ENCODE peak calls at places on chromosomes 3 and 15, in four cellular contexts. L is H1, Q is H9, W is mesendoderm. K is an unnamed sample.

GRCh38 chr3:107627962-107628542 is 105.3 kb downstream of the BBX start:
- DNase-seq in W (no peak), Q (no peak), L (no peak), K (no peak)

GRCh38 chr15:51864408-51865056 is 35.1 kb downstream of the TMOD3 start:
- DNase-seq in Q (peak; percentile 38), W (no peak), L (no peak), K (peak; percentile 47)

GRCh38 chr3:168933614-168934013 is 729.9 kb downstream of the MECOM start:
- DNase-seq in W (no peak), Q (no peak), L (no peak), K (peak; percentile 28)

GRCh38 chr3:59857589-59858346 is 807.9 kb upstream of the CFAP20DC start:
- DNase-seq in L (peak; percentile 51), W (peak; percentile 83), Q (peak; percentile 69), K (peak; percentile 81)

GRCh38 chr3:110685630-110686029 is 386.0 kb upstream of the NECTIN3 start:
- DNase-seq in L (peak; percentile 31), W (no peak), Q (no peak), K (no peak)

GRCh38 chr3:4729061-4729973 is 236.2 kb downstream of the ITPR1 start:
- DNase-seq in W (no peak), Q (no peak), L (no peak), K (no peak)

GRCh38 chr3:14016900-14017475 is 107.7 kb downstream of the CHCHD4 start:
- DNase-seq in Q (no peak), L (no peak), W (no peak), K (no peak)

GRCh38 chr3:70754314-70754713 is 441.9 kb upstream of the MDFIC2 start:
- DNase-seq in Q (no peak), W (no peak), L (no peak), K (peak; percentile 37)

GRCh38 chr3:112007641-112008040 is 8.9 kb downstream of the TAGLN3 start:
- DNase-seq in Q (no peak), L (no peak), W (no peak), K (peak; percentile 50)

GRCh38 chr15:37031198-37031597 is 69.2 kb downstream of the MEIS2 start:
- DNase-seq in L (no peak), W (no peak), Q (no peak), K (peak; percentile 94)

DNA sequence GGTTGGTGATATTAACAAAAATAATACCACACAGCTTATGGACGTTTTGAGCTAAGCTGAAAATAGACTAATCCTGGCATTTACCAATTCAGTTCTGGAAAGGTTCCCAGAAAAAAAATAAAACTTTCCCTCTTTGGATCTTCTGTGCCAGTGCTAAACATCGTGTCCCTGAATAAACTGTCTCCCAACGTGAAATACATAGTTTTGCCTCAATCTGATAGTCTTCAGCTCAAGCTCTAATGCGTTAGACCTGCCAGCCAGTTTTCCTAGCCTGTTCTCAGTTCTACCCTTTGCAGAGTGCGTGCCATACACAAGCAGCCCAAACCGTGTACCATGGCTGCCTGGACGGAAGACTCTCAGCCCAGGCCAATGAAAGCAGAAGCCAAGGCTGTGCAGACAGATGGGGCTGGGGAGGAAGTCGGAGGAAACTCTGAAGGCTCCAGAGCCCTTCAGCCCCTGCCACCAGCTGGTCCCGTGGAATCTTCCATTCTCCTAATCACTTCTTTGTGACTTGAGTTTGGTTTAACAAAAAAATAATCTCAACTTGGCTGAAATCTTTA is 11.4 kb upstream of the OCA2 start:
- DNase-seq in L (no peak), Q (peak; percentile 21), W (no peak), K (no peak)
- H3K79me1 ChIP-seq in L (no peaks in the 10 kb centered on the region), Q (no peaks in the 10 kb centered on the region), W (no peaks in the 10 kb centered on the region), K (no peaks in the 10 kb centered on the region)

GRCh38 chr3:48086736-48087470 is 70.7 kb upstream of the MAP4 start:
- DNase-seq in W (no peak), Q (no peak), L (no peak), K (peak; percentile 89)

GRCh38 chr3:48092270-48092669 is 76.1 kb upstream of the MAP4 start:
- DNase-seq in L (no peak), Q (no peak), W (no peak), K (no peak)

GRCh38 chr3:48090166-48090939 is 74.1 kb upstream of the MAP4 start:
- DNase-seq in Q (no peak), W (peak; percentile 63), L (no peak), K (no peak)

GRCh38 chr3:48088056-48088748 is 72.0 kb upstream of the MAP4 start:
- DNase-seq in W (peak; percentile 66), L (no peak), Q (peak; percentile 38), K (no peak)

DNA sequence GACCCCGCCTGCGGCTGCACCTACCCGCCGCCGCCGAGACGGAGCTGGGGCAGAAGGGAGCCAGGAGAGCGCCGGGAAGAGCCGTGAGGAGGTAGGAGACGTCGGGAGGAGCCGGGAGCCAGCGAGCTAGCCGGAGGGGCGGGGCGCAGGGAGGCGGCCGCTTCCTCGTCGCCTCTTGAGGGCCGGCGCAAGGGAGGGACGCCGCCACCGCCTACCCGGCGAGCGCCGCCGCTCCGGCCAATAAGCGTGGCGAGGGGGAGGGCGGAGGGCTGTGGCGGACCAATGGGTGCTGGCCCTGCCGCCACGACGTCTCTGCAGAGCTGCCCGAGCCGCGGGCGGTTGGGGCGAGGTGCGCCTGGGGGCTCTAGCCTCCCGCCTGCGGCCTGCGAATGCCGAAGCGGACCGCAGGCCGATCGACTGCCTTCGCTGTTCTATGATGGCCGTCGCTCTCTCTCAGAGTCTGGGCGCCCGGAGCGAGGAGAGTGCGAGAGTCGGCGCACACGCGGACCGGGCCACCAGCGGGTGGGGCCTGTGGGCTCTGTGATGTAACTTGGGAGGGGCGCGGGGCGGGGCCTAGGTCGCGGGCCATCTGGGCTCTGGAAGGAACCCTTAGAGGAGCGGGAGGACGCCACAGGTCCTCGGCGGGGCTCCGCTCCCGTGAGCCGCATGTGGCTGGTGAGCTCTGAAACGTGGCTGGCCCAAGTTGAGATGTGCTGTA is 72.7 kb upstream of the MAP4 start:
- DNase-seq in L (peak; percentile 91), W (peak; percentile 99), Q (peak; percentile 98), K (peak; percentile 95)
- H3K4ac ChIP-seq in L (peak overlapping the region; percentile 99), W (peak overlapping the region; percentile 100), Q (no peak overlapping the region), K (peak overlapping the region; percentile 97)

GRCh38 chr3:29057326-29057725 is 223.5 kb upstream of the RBMS3 start:
- DNase-seq in L (no peak), W (peak; percentile 11), Q (peak; percentile 36), K (peak; percentile 83)
- H4K5ac ChIP-seq in L (no peak overlapping the region), W (no peak overlapping the region), Q (no peak overlapping the region), K (no peak overlapping the region)

DNA sequence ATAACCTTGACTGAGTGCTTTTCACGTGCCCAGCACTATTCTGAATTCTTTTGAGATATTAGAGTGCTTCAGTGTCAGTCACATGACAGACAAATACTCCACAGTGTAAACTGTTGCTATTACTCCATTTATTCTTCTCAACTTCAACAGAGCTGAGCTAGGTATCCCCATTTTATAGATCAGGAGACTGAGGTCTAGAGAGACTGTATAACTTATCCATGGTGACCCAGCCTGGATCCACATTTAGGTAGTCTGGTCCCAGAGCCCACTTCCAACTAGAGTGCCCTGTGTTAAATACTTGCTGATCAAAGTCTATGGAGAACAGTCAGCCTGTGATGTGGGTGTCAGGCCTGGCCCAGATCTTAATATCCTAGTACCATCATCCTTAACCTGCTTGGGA is 6.7 kb downstream of the ACAA1 start:
- DNase-seq in W (no peak), Q (no peak), L (no peak), K (no peak)
- H3K79me1 ChIP-seq in W (peaks cover 4% of the 10 kb centered on the region), Q (no peaks in the 10 kb centered on the region), L (no peaks in the 10 kb centered on the region), K (peaks cover 40% of the 10 kb centered on the region)

GRCh38 chr3:139120336-139120971 is 75.8 kb upstream of the PRR23C start:
- DNase-seq in Q (no peak), L (no peak), W (peak; percentile 67), K (peak; percentile 87)
- H3K4ac ChIP-seq in Q (no peak overlapping the region), L (no peak overlapping the region), W (no peak overlapping the region), K (peak overlapping the region; percentile 78)

DNA sequence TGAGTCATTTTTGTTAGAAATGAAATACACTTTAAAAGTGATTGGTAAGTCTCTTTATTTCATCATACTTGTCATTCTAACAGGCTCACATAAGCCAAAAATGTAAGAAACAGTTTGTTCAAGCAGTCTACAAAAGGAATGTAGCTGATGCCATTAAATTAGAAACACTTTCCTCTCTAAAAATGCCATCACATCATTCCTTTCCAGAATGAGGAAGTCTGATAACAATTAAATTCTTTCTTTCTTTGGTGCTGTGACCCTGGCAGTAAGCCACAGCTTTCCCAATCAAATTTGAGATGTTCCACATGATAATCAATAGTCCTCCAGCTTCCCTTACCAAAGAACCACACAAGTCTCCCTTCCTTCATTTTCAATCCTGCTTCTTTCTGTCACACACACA is 9.4 kb upstream of the P2RY1 start:
- DNase-seq in L (no peak), W (no peak), Q (no peak), K (no peak)
- H4K5ac ChIP-seq in L (no peak overlapping the region), W (no peak overlapping the region), Q (no peak overlapping the region), K (no peak overlapping the region)

GRCh38 chr3:34352932-34353331 is 554.5 kb downstream of the PDCD6IP start:
- DNase-seq in L (no peak), W (no peak), Q (no peak), K (no peak)

GRCh38 chr3:34362910-34363309 is 564.5 kb downstream of the PDCD6IP start:
- DNase-seq in L (no peak), W (no peak), Q (no peak), K (no peak)

GRCh38 chr3:34361921-34362320 is 563.5 kb downstream of the PDCD6IP start:
- DNase-seq in W (no peak), Q (no peak), L (no peak), K (no peak)

GRCh38 chr3:34351857-34352545 is 553.6 kb downstream of the PDCD6IP start:
- DNase-seq in Q (no peak), W (peak; percentile 86), L (no peak), K (no peak)

GRCh38 chr3:34357461-34357860 is 559.0 kb downstream of the PDCD6IP start:
- DNase-seq in Q (no peak), W (no peak), L (no peak), K (no peak)
- H3K79me1 ChIP-seq in Q (no peaks in the 10 kb centered on the region), W (no peaks in the 10 kb centered on the region), L (no peaks in the 10 kb centered on the region), K (no peaks in the 10 kb centered on the region)

DNA sequence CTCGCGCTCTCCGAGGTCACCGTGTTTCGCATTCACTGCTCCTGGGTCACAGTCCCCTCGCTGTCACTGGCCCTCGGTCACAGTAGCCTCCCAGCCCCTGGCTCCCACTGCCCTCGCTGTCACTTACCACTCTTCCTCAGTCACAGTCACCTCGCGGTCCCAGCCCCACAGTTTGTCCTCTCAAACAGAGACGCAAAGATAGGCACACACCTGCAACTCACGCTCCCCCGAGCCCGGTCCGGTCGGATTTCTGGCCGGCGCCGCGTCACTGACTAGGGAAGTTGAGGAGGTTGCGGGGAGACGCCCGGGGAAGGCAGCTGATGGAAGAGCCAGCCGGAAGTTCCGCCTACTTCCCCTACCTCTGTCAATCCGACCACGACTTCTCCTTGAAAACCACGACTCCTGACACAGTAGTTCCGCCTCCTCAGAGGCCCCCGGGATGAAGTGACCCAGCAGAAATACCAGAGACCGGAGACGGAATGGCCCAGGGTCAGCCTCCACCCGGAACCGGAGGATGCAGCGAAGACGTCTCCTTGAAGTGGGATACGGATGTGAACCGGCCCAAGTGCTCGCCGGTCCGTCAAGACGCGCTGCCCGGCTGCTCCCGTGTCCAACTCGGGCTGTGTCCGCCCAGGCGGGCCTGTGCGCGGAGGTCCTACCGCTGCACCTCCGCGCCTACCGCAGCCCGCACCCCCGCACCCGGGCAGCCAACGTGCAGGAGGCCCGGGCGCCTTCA is at the start of gene PCYT1A:
- DNase-seq in Q (peak; percentile 96), L (peak; percentile 81), W (peak; percentile 99), K (peak; percentile 95)
- H3K4ac ChIP-seq in Q (no peak within 1 kb of the TSS), L (peak within 1 kb of the TSS; percentile 44), W (peak within 1 kb of the TSS; percentile 99), K (peak within 1 kb of the TSS; percentile 94)

GRCh38 chr3:171234298-171235020 is 207.9 kb upstream of the SLC2A2 start:
- DNase-seq in L (no peak), W (no peak), Q (no peak), K (no peak)
- H4K5ac ChIP-seq in L (no peak overlapping the region), W (no peak overlapping the region), Q (no peak overlapping the region), K (no peak overlapping the region)

K was measured in IMR-90.